ENCODE peak calls at places on chromosomes 12 and 14, in nine cellular contexts. A, Z, G, F, X, Y, H, C and V are unnamed samples.
A peak's percentile ranks its signal among the peaks of the same experiment; 100 is the strongest.

GRCh38 chr12:25376985-25377384 is 126.3 kb upstream of the KRAS start:
- DNase-seq in G (no peak), A (no peak), C (no peak), X (no peak), F (no peak), Y (no peak), Z (no peak), H (no peak), V (no peak)

GRCh38 chr12:51884676-51885229 is 3.1 kb upstream of the ANKRD33 start:
- DNase-seq in G (no peak), A (no peak), Y (peak; percentile 42), Z (no peak), C (no peak), H (no peak), F (no peak), X (no peak), V (peak; percentile 70)

GRCh38 chr12:63916561-63917476 is 72.3 kb downstream of the SRGAP1 start:
- DNase-seq in H (no peak), A (peak; percentile 40), X (no peak), G (peak; percentile 61), Y (peak; percentile 56), Z (peak; percentile 20), F (no peak), C (no peak), V (no peak)

GRCh38 chr14:85106491-85106890 is 423.5 kb upstream of the FLRT2 start:
- DNase-seq in Z (no peak), C (no peak), F (no peak), G (no peak), H (no peak), A (no peak), Y (no peak), X (no peak), V (no peak)

GRCh38 chr14:47438650-47439140 is 236.7 kb downstream of the MDGA2 start:
- DNase-seq in Z (no peak), X (no peak), A (no peak), C (no peak), G (peak; percentile 69), H (no peak), F (no peak), Y (no peak), V (no peak)

GRCh38 chr12:12734054-12734453 is 16.9 kb downstream of the CDKN1B start:
- DNase-seq in X (no peak), A (peak; percentile 83), C (no peak), Z (no peak), Y (no peak), H (no peak), F (no peak), G (peak; percentile 45), V (no peak)

GRCh38 chr12:124727244-124727673 is 136.4 kb downstream of the SCARB1 start:
- DNase-seq in X (peak; percentile 73), Y (peak; percentile 93), C (no peak), F (no peak), H (no peak), G (no peak), Z (peak; percentile 88), A (peak; percentile 69), V (peak; percentile 97)

GRCh38 chr14:92414685-92415084 is 91.7 kb downstream of the SLC24A4 start:
- DNase-seq in G (no peak), H (no peak), A (no peak), C (no peak), X (no peak), F (no peak), Z (no peak), Y (no peak), V (no peak)

GRCh38 chr12:82862069-82862841 is 175.5 kb downstream of the TMTC2 start:
- DNase-seq in H (no peak), A (peak; percentile 25), G (no peak), F (no peak), X (no peak), C (no peak), Z (no peak), Y (peak; percentile 32), V (no peak)

GRCh38 chr14:74505831-74506230 is 12.3 kb downstream of the ISCA2 start:
- DNase-seq in F (no peak), Z (no peak), X (no peak), H (no peak), C (no peak), A (no peak), G (no peak), Y (no peak), V (no peak)

GRCh38 chr14:100714205-100714781 is 12.4 kb upstream of the DLK1 start:
- DNase-seq in H (no peak), Z (peak; percentile 55), X (no peak), Y (peak; percentile 39), C (no peak), G (no peak), A (no peak), F (no peak), V (peak; percentile 75)

GRCh38 chr12:80894179-80894578 is 43.6 kb downstream of the LIN7A start:
- DNase-seq in Z (no peak), C (no peak), X (peak; percentile 27), Y (no peak), G (no peak), A (no peak), H (no peak), F (no peak), V (no peak)

GRCh38 chr12:50050410-50051280 is 6.8 kb upstream of the ASIC1 start:
- DNase-seq in X (peak; percentile 82), F (no peak), A (peak; percentile 64), Y (peak; percentile 75), H (no peak), Z (peak; percentile 91), G (no peak), C (no peak), V (no peak)

GRCh38 chr12:108828774-108829173 is 28.6 kb downstream of the SSH1 start:
- DNase-seq in G (no peak), Z (no peak), C (no peak), H (no peak), F (no peak), Y (peak; percentile 87), X (no peak), A (peak; percentile 66), V (no peak)

GRCh38 chr12:103518899-103519298 is 23.1 kb upstream of the C12orf42 start:
- DNase-seq in A (no peak), G (no peak), H (no peak), Y (no peak), C (no peak), F (no peak), X (no peak), Z (no peak), V (no peak)

GRCh38 chr12:119804011-119804641 is 73.0 kb downstream of the CIT start:
- DNase-seq in X (no peak), C (no peak), Y (peak; percentile 88), H (no peak), G (peak; percentile 78), A (peak; percentile 72), F (no peak), Z (peak; percentile 89), V (peak; percentile 87)

GRCh38 chr14:72154645-72155378 is 222.6 kb downstream of the RGS6 start:
- DNase-seq in X (no peak), Z (no peak), F (no peak), A (no peak), G (no peak), H (no peak), Y (no peak), C (peak; percentile 2), V (no peak)

GRCh38 chr14:99203080-99203479 is 68.9 kb downstream of the BCL11B start:
- DNase-seq in Y (no peak), H (no peak), A (no peak), F (no peak), X (no peak), C (no peak), Z (no peak), G (no peak), V (no peak)

GRCh38 chr14:71582705-71583104 is 349.5 kb upstream of the RGS6 start:
- DNase-seq in A (peak; percentile 71), X (no peak), G (no peak), Y (peak; percentile 82), Z (no peak), H (no peak), C (no peak), F (no peak), V (no peak)

GRCh38 chr12:5267603-5268423 is 164.1 kb upstream of the NTF3 start:
- DNase-seq in H (no peak), G (no peak), X (no peak), A (peak; percentile 47), F (no peak), Z (no peak), C (no peak), Y (peak; percentile 47), V (no peak)

GRCh38 chr12:88658009-88658408 is 77.7 kb upstream of the KITLG start:
- DNase-seq in G (no peak), H (no peak), Z (no peak), Y (peak; percentile 65), C (no peak), X (no peak), A (peak; percentile 59), F (no peak), V (no peak)

GRCh38 chr14:66117600-66117999 is 368.6 kb upstream of the CCDC196 start:
- DNase-seq in X (no peak), G (peak; percentile 35), H (no peak), Z (no peak), F (no peak), A (peak; percentile 62), Y (peak; percentile 85), C (no peak), V (no peak)

GRCh38 chr14:100592461-100592871 is 5.2 kb upstream of the BEGAIN start:
- DNase-seq in H (no peak), Z (no peak), F (no peak), X (no peak), G (no peak), C (no peak), Y (no peak), A (no peak), V (no peak)

GRCh38 chr12:52394836-52395405 is 9.5 kb upstream of the KRT84 start:
- DNase-seq in F (no peak), Z (no peak), C (no peak), Y (no peak), A (no peak), X (no peak), G (no peak), H (no peak), V (no peak)

GRCh38 chr14:93115920-93116675 is at the start of gene ITPK1:
- DNase-seq in G (peak; percentile 65), A (peak; percentile 58), X (peak; percentile 49), Y (peak; percentile 87), Z (peak; percentile 46), H (no peak), C (peak; percentile 56), F (no peak), V (peak; percentile 57)

GRCh38 chr12:30646821-30647220 is 48.8 kb downstream of the IPO8 start:
- DNase-seq in F (no peak), Z (no peak), X (no peak), H (no peak), A (peak; percentile 7), C (no peak), G (no peak), Y (no peak), V (no peak)

GRCh38 chr14:35301334-35302210 is 9.4 kb downstream of the PSMA6 start:
- DNase-seq in A (no peak), C (no peak), Y (no peak), Z (no peak), G (no peak), F (no peak), X (no peak), H (no peak), V (no peak)

GRCh38 chr12:104569348-104570173 is 112.8 kb downstream of the CHST11 start:
- DNase-seq in X (no peak), Y (no peak), Z (peak; percentile 98), H (no peak), F (peak; percentile 78), C (no peak), A (no peak), G (no peak), V (no peak)

GRCh38 chr14:75132374-75133086 is 5.7 kb upstream of the NEK9 start:
- DNase-seq in Y (peak; percentile 78), X (peak; percentile 69), H (peak; percentile 41), C (peak; percentile 52), A (peak; percentile 71), G (peak; percentile 74), F (peak; percentile 49), Z (peak; percentile 90), V (no peak)

GRCh38 chr12:6998708-6999451 is 19.4 kb downstream of the LPCAT3 start:
- DNase-seq in Y (peak; percentile 7), C (no peak), F (no peak), A (no peak), X (no peak), Z (no peak), H (no peak), G (peak; percentile 57), V (peak; percentile 77)